ENCODE peak calls at places on chromosomes 4 and X, in four cellular contexts. One of them, this sample, is unnamed.
A peak's percentile ranks its signal among the peaks of the same experiment; 100 is the strongest.

GRCh38 chr4:16721618-16722291 is 176.7 kb downstream of the LDB2 start:
- DNase-seq in HepG2: peak; percentile 2
- DNase-seq in SK-N-SH: no peak
- DNase-seq in K562: no peak
- DNase-seq in this sample: no peak

GRCh38 chr4:13559414-13559813 is 15.1 kb upstream of the NKX3-2 start:
- DNase-seq in HepG2: no peak
- DNase-seq in SK-N-SH: no peak
- DNase-seq in K562: no peak
- DNase-seq in this sample: no peak

GRCh38 chr4:38639245-38639644 is 24.8 kb upstream of the KLF3 start:
- DNase-seq in HepG2: no peak
- DNase-seq in SK-N-SH: no peak
- DNase-seq in K562: no peak
- DNase-seq in this sample: no peak

GRCh38 chrX:2628751-2629315 is 62.3 kb upstream of the CD99 start:
- DNase-seq in HepG2: peak; percentile 52
- DNase-seq in SK-N-SH: no peak
- DNase-seq in K562: no peak
- DNase-seq in this sample: no peak

GRCh38 chr4:41538017-41538733 is at the start of gene LIMCH1:
- DNase-seq in HepG2: no peak
- DNase-seq in SK-N-SH: no peak
- DNase-seq in K562: no peak
- DNase-seq in this sample: no peak

GRCh38 chrX:136028383-136028984 is 43.2 kb downstream of the SLC9A6 start:
- DNase-seq in HepG2: peak; percentile 23
- DNase-seq in SK-N-SH: peak; percentile 47
- DNase-seq in K562: no peak
- DNase-seq in this sample: no peak

GRCh38 chr4:20299515-20299914 is 47.8 kb downstream of the SLIT2 start:
- DNase-seq in HepG2: peak; percentile 7
- DNase-seq in SK-N-SH: peak; percentile 32
- DNase-seq in K562: no peak
- DNase-seq in this sample: no peak

GRCh38 chr4:112521123-112522116 is 5.4 kb upstream of the NEUROG2 start:
- DNase-seq in HepG2: no peak
- DNase-seq in SK-N-SH: no peak
- DNase-seq in K562: no peak
- DNase-seq in this sample: no peak

GRCh38 chr4:159070742-159071141 is 32.1 kb upstream of the RAPGEF2 start:
- DNase-seq in HepG2: no peak
- DNase-seq in SK-N-SH: no peak
- DNase-seq in K562: no peak
- DNase-seq in this sample: no peak

GRCh38 chrX:96770315-96770714 is 85.7 kb downstream of the DIAPH2 start:
- DNase-seq in HepG2: peak; percentile 0
- DNase-seq in SK-N-SH: peak; percentile 20
- DNase-seq in K562: no peak
- DNase-seq in this sample: no peak

GRCh38 chrX:13599491-13599890 is 30.1 kb downstream of the EGFL6 start:
- DNase-seq in HepG2: no peak
- DNase-seq in SK-N-SH: no peak
- DNase-seq in K562: no peak
- DNase-seq in this sample: no peak

GRCh38 chr4:153488006-153488718 is 22.0 kb downstream of the TMEM131L start:
- DNase-seq in HepG2: no peak
- DNase-seq in SK-N-SH: no peak
- DNase-seq in K562: no peak
- DNase-seq in this sample: peak; percentile 94

GRCh38 chr4:122826596-122827257 is at the start of gene FGF2:
- DNase-seq in HepG2: no peak
- DNase-seq in SK-N-SH: peak; percentile 89
- DNase-seq in K562: peak; percentile 65
- DNase-seq in this sample: no peak

GRCh38 chr4:94419956-94420355 is 31.8 kb upstream of the PDLIM5 start:
- DNase-seq in HepG2: peak; percentile 76
- DNase-seq in SK-N-SH: no peak
- DNase-seq in K562: no peak
- DNase-seq in this sample: no peak

DNA sequence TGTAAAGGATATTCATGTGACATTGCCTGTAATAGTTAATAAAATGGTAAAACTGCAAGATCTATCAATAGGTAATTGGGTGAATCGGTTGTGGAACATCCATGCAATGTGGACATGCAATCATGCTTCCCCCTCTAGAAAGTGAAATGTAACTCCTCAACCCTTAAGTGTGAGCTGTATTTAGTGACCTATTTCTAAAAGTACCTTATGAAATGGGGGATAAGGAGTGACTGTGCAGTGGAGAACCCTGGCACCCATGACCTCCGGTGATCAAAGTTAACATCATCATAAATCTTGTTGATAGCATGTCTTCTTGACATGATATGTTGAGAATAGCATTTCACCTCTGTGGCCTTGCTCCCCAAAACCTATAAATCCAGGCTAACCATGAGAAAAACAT is 53.6 kb upstream of the PPARGC1A start:
- DNase-seq in HepG2: no peak
- DNase-seq in SK-N-SH: no peak
- DNase-seq in K562: no peak
- DNase-seq in this sample: no peak
- TF ChIP-seq RAD21 in HepG2: no peak
- TF ChIP-seq RAD21 in SK-N-SH: no peak
- TF ChIP-seq RAD21 in K562: no peak
- TF ChIP-seq RAD21 in this sample: no peak

DNA sequence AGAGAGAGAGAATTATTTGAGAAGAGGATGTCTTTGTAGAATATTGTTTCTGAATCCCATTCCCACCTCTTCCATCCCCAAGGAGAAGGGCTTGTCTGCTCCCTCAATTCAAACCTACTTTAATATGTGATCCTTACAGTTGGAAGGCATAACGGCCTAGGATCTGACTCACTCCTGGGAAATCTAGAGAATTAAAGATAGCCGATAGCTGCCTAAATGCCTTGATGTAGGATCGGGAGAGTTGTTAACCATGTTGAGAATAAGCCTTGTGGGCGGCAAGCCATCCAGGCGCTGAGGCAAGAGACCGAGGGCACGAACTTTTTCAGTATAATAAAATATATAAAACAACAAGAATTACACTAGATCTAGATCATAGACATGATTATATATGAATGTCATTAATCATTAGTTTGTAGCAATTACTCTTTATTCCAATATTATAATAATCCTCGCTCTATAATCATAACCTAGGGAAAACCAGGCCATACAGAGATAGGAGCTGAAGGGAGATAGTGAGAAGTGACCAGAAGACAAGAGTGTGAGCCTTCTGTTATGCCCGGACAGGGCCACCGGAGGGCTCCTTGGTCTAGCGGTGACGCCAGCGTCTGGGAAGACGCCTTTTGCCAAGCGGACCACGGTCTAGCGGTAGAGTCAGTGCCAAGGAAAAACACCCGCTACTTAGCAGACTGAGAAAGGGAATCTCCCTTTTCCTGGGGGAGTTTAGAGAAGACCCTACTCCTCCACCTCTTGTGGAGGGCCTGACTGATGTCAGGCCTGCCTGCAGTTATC is 13.5 kb downstream of the EMCN start:
- DNase-seq in HepG2: no peak
- DNase-seq in SK-N-SH: no peak
- DNase-seq in K562: no peak
- DNase-seq in this sample: no peak
- TF ChIP-seq NFIC in HepG2: no peak
- TF ChIP-seq NFIC in SK-N-SH: no peak
- TF ChIP-seq NFIC in K562: no peak
- TF ChIP-seq NFIC in this sample: no peak

DNA sequence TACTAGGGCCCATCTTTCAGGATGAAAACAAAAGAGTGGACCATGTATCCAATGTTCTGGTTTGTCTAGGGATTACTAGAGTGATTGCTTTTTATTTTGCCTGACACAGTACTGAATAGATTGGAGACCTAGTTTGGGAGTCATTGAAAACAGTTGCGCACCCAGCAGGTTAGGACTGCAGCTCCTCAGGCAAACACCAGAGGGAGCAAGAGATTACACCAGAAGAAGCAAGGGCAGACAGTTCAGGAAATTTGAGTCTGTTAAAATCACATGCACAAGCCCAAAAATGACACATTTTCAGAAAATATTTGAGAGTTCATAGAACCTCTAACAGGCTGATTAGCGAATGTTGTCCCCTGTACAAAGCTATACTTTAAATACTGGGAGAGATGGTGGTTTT is 55.6 kb downstream of the CYLC1 start:
- DNase-seq in HepG2: no peak
- DNase-seq in SK-N-SH: peak; percentile 22
- DNase-seq in K562: peak; percentile 3
- DNase-seq in this sample: no peak
- TF ChIP-seq RAD21 in HepG2: no peak
- TF ChIP-seq RAD21 in SK-N-SH: peak; percentile 62
- TF ChIP-seq RAD21 in K562: no peak
- TF ChIP-seq RAD21 in this sample: peak; percentile 19

GRCh38 chr4:76801621-76802545 is 96.1 kb downstream of the SOWAHB start:
- DNase-seq in HepG2: no peak
- DNase-seq in SK-N-SH: no peak
- DNase-seq in K562: no peak
- DNase-seq in this sample: no peak

GRCh38 chr4:76800902-76801301 is 97.0 kb downstream of the SOWAHB start:
- DNase-seq in HepG2: no peak
- DNase-seq in SK-N-SH: no peak
- DNase-seq in K562: no peak
- DNase-seq in this sample: peak; percentile 16

GRCh38 chr4:76804060-76804459 is 93.9 kb downstream of the SOWAHB start:
- DNase-seq in HepG2: no peak
- DNase-seq in SK-N-SH: no peak
- DNase-seq in K562: no peak
- DNase-seq in this sample: no peak

GRCh38 chr4:76803522-76803921 is 94.4 kb downstream of the SOWAHB start:
- DNase-seq in HepG2: no peak
- DNase-seq in SK-N-SH: no peak
- DNase-seq in K562: peak; percentile 25
- DNase-seq in this sample: no peak

GRCh38 chr4:76802546-76803021 is 95.4 kb downstream of the SOWAHB start:
- DNase-seq in HepG2: no peak
- DNase-seq in SK-N-SH: no peak
- DNase-seq in K562: peak; percentile 18
- DNase-seq in this sample: no peak
- TF ChIP-seq NFIC in HepG2: no peak
- TF ChIP-seq NFIC in SK-N-SH: no peak
- TF ChIP-seq NFIC in K562: no peak
- TF ChIP-seq NFIC in this sample: no peak

DNA sequence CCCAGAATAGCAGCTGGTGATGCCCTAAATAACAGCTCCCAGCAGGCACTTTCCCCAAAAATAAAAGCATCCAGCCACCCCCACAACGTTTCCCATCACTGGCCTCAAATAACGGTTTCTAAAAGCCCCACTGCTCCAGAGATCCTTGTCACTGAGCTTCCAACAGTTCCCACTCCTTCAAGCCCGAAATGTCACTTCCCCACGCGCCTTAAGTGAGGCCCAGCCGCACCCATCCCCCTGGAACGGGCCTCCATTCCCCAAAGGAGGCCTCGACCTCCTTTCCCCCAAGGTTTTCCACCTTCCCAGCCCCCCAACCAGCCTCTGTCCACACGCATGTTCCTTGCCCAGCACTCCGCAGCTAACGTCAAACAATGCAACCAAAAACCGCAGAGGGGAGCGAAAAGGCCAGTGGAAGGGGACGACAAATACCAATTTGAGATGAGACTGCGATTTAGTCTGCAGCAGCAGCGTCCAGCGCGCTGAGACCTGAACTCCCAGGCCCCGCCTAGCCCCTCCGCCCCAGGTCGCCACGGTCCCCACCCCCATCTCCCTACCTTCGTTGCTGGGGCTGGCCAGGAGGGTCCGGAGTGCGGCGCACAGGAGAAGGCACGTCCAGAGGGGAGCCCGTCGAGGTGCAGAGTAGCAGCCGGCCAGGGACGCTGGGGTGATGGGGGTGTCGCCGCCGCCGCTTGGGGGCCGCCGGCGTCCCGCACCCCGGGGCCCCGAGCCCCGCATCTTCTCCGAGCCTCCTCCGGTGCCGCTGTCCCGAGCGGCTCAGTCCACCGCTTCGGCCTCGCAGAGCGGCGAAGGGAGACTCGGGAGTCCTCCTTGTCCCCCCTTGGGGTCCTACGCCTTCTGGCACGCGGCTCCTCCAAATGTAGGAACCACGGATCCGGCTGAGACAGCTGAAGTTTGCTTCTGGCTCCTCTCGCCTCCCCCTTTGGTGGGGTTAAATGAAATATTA is 999 bp downstream of the EPHA5 start:
- DNase-seq in HepG2: no peak
- DNase-seq in SK-N-SH: peak; percentile 22
- DNase-seq in K562: no peak
- DNase-seq in this sample: no peak
- TF ChIP-seq RAD21 in HepG2: no peak
- TF ChIP-seq RAD21 in SK-N-SH: no peak
- TF ChIP-seq RAD21 in K562: no peak
- TF ChIP-seq RAD21 in this sample: no peak

GRCh38 chr4:6942238-6942800 is 32.7 kb downstream of the TBC1D14 start:
- DNase-seq in HepG2: no peak
- DNase-seq in SK-N-SH: no peak
- DNase-seq in K562: peak; percentile 56
- DNase-seq in this sample: peak; percentile 66
- TF ChIP-seq NFIC in HepG2: no peak
- TF ChIP-seq NFIC in SK-N-SH: no peak
- TF ChIP-seq NFIC in K562: no peak
- TF ChIP-seq NFIC in this sample: peak; percentile 86

GRCh38 chr4:118743867-118744266 is 58.7 kb downstream of the METTL14 start:
- DNase-seq in HepG2: no peak
- DNase-seq in SK-N-SH: no peak
- DNase-seq in K562: no peak
- DNase-seq in this sample: no peak
- TF ChIP-seq RAD21 in HepG2: no peak
- TF ChIP-seq RAD21 in SK-N-SH: no peak
- TF ChIP-seq RAD21 in K562: no peak
- TF ChIP-seq RAD21 in this sample: no peak